ENCODE peak calls at places on chromosomes 7 and 10, in six cellular contexts. M is NCI-H1105, N is EL, D is GM20000, B is germinal center, Q is amygdala. L is an unnamed sample.

GRCh38 chr7:12524794-12525386 is 45.6 kb upstream of the SCIN start:
- DNase-seq in M (peak), N (peak), D (peak), B (no peak), Q (no peak), L (no peak)

GRCh38 chr10:125844673-125845300 is 21.4 kb downstream of the BCCIP start:
- DNase-seq in M (no peak), N (no peak), D (no peak), B (no peak), Q (peak), L (no peak)

GRCh38 chr10:95655571-95656290 is 780 bp downstream of the ALDH18A1 start:
- DNase-seq in M (peak), N (peak), D (peak), B (peak), Q (no peak), L (no peak)

GRCh38 chr10:72353963-72354355 is 760 bp downstream of the DNAJB12 start:
- DNase-seq in M (no peak), N (peak), D (no peak), B (no peak), Q (no peak), L (no peak)

GRCh38 chr7:73879977-73880681 is 19.2 kb downstream of the TMEM270 start:
- DNase-seq in M (no peak), N (peak), D (no peak), B (no peak), Q (no peak), L (peak)

GRCh38 chr7:44678096-44678467 is 70.6 kb upstream of the ZMIZ2 start:
- DNase-seq in M (no peak), N (peak), D (no peak), B (no peak), Q (no peak), L (no peak)

GRCh38 chr7:2313450-2314208 is 612 bp downstream of the SNX8 start:
- DNase-seq in M (no peak), N (peak), D (no peak), B (no peak), Q (no peak), L (peak)

GRCh38 chr7:114021135-114021534 is 102.3 kb upstream of the PPP1R3A start:
- DNase-seq in M (peak), N (no peak), D (no peak), B (no peak), Q (no peak), L (no peak)

GRCh38 chr7:107208563-107208962 is 39.8 kb downstream of the HBP1 start:
- DNase-seq in M (no peak), N (no peak), D (no peak), B (no peak), Q (no peak), L (no peak)

GRCh38 chr10:77360121-77360520 is 277.5 kb downstream of the KCNMA1 start:
- DNase-seq in M (no peak), N (peak), D (no peak), B (no peak), Q (no peak), L (no peak)

GRCh38 chr10:35375091-35375765 is 38.9 kb downstream of the CCNY start:
- DNase-seq in M (no peak), N (peak), D (no peak), B (no peak), Q (no peak), L (no peak)

GRCh38 chr10:70634011-70634410 is 31.5 kb upstream of the PRF1 start:
- DNase-seq in M (no peak), N (no peak), D (no peak), B (no peak), Q (no peak), L (no peak)

GRCh38 chr7:142440219-142441073 is 182.6 kb upstream of the PRSS58 start:
- DNase-seq in M (no peak), N (peak), D (no peak), B (no peak), Q (no peak), L (no peak)

GRCh38 chr7:138929969-138930368 is 51.2 kb downstream of the KIAA1549 start:
- DNase-seq in M (no peak), N (no peak), D (no peak), B (no peak), Q (no peak), L (no peak)

GRCh38 chr7:365593-365992 is 75.6 kb downstream of the FOXL3 start:
- DNase-seq in M (no peak), N (no peak), D (no peak), B (no peak), Q (no peak), L (no peak)

GRCh38 chr7:110204527-110204926 is 886.4 kb upstream of the LRRN3 start:
- DNase-seq in M (no peak), N (peak), D (no peak), B (no peak), Q (no peak), L (no peak)

GRCh38 chr7:6258440-6259182 is 13.8 kb downstream of the CYTH3 start:
- DNase-seq in M (no peak), N (peak), D (peak), B (no peak), Q (no peak), L (no peak)

GRCh38 chr10:16341637-16342036 is 95.2 kb upstream of the PTER start:
- DNase-seq in M (no peak), N (no peak), D (no peak), B (no peak), Q (no peak), L (no peak)

GRCh38 chr10:71933651-71934050 is 30.5 kb upstream of the CHST3 start:
- DNase-seq in M (no peak), N (no peak), D (peak), B (no peak), Q (no peak), L (no peak)

GRCh38 chr10:91549296-91549695 is 83.6 kb downstream of the PPP1R3C start:
- DNase-seq in M (no peak), N (peak), D (no peak), B (no peak), Q (no peak), L (no peak)

GRCh38 chr7:30028749-30029635 is 780 bp downstream of the PLEKHA8 start:
- DNase-seq in M (no peak), N (peak), D (peak), B (peak), Q (peak), L (peak)

GRCh38 chr10:101047268-101047667 is 14.5 kb upstream of the KAZALD1 start:
- DNase-seq in M (no peak), N (no peak), D (no peak), B (no peak), Q (no peak), L (no peak)

GRCh38 chr10:14389981-14390590 is 59.4 kb upstream of the FRMD4A start:
- DNase-seq in M (no peak), N (no peak), D (peak), B (no peak), Q (no peak), L (no peak)

GRCh38 chr7:130314305-130314704 is 21.3 kb downstream of the CPA4 start:
- DNase-seq in M (no peak), N (no peak), D (no peak), B (no peak), Q (no peak), L (no peak)

GRCh38 chr7:73716318-73716890 is 3.1 kb downstream of the STX1A start:
- DNase-seq in M (no peak), N (no peak), D (no peak), B (no peak), Q (no peak), L (no peak)

GRCh38 chr7:157518514-157519175 is 181.8 kb downstream of the DNAJB6 start:
- DNase-seq in M (no peak), N (no peak), D (no peak), B (no peak), Q (no peak), L (no peak)

GRCh38 chr10:43282881-43283280 is 16.0 kb upstream of the RASGEF1A start:
- DNase-seq in M (no peak), N (no peak), D (no peak), B (no peak), Q (no peak), L (no peak)

GRCh38 chr10:13634207-13634606 is 47.4 kb downstream of the PRPF18 start:
- DNase-seq in M (no peak), N (no peak), D (no peak), B (no peak), Q (no peak), L (no peak)

GRCh38 chr7:149317986-149318672 is 56.1 kb downstream of the ZNF783 start:
- DNase-seq in M (no peak), N (no peak), D (peak), B (no peak), Q (no peak), L (no peak)